ENCODE peak calls at places on chromosomes 11 and 22, in five cellular contexts. M is activated CD4-positive, alpha-beta T cell treated with anti-CD3 and anti-CD28 coated beads, Interleukin-2, amount 10 ng/mL, durations not matched to agents 7 days and 5 days; B is NCI-H345; T is esophagus squamous epithelium; Y is coronary artery. V is an unnamed sample.

GRCh38 chr11:117986981-117987495 is 844 bp downstream of the IL10RA start:
- DNase-seq in M (peak; percentile 88), B (no peak), T (no peak), Y (no peak), V (peak; percentile 92)

GRCh38 chr11:30245621-30246020 is 14.8 kb downstream of the FSHB start:
- DNase-seq in M (no peak), B (no peak), T (no peak), Y (no peak), V (no peak)

GRCh38 chr11:134503596-134503995 is 91.6 kb upstream of the B3GAT1 start:
- DNase-seq in M (no peak), B (no peak), T (no peak), Y (no peak), V (no peak)

GRCh38 chr11:112511271-112511670 is 250.6 kb upstream of the PLET1 start:
- DNase-seq in M (no peak), B (no peak), T (no peak), Y (no peak), V (no peak)

GRCh38 chr11:1333091-1333772 is 23.8 kb upstream of the TOLLIP start:
- DNase-seq in M (no peak), B (no peak), T (no peak), Y (no peak), V (no peak)

GRCh38 chr11:75637998-75638397 is 30.8 kb downstream of the MAP6 start:
- DNase-seq in M (no peak), B (no peak), T (no peak), Y (no peak), V (no peak)

GRCh38 chr11:16184588-16184987 is 171.8 kb downstream of the SOX6 start:
- DNase-seq in M (no peak), B (peak; percentile 15), T (no peak), Y (no peak), V (no peak)

GRCh38 chr11:64297722-64298358 is 2.3 kb upstream of the CATSPERZ start:
- DNase-seq in M (no peak), B (peak; percentile 80), T (no peak), Y (no peak), V (no peak)

GRCh38 chr11:61080526-61080925 is 21.8 kb upstream of the CD5 start:
- DNase-seq in M (peak; percentile 73), B (no peak), T (no peak), Y (no peak), V (no peak)

GRCh38 chr22:44154431-44154942 is 26.2 kb upstream of the PARVG start:
- DNase-seq in M (no peak), B (no peak), T (no peak), Y (no peak), V (peak; percentile 12)

GRCh38 chr11:80598905-80599304 is 1158.1 kb upstream of the TENM4 start:
- DNase-seq in M (no peak), B (no peak), T (no peak), Y (no peak), V (no peak)

GRCh38 chr22:31259798-31260473 is 32.4 kb downstream of the PIK3IP1 start:
- DNase-seq in M (no peak), B (no peak), T (no peak), Y (no peak), V (no peak)

GRCh38 chr11:2744166-2744565 is 44.4 kb upstream of the KCNQ1OT1 start:
- DNase-seq in M (no peak), B (no peak), T (no peak), Y (no peak), V (no peak)

GRCh38 chr22:46549565-46549840 is 12.1 kb upstream of the CELSR1 start:
- DNase-seq in M (no peak), B (no peak), T (no peak), Y (no peak), V (no peak)

GRCh38 chr11:73257342-73258103 is 14.6 kb upstream of the P2RY6 start:
- DNase-seq in M (no peak), B (no peak), T (no peak), Y (peak; percentile 87), V (no peak)

GRCh38 chr11:130029137-130029536 is 26.5 kb upstream of the PRDM10 start:
- DNase-seq in M (no peak), B (no peak), T (no peak), Y (no peak), V (no peak)

GRCh38 chr22:46815896-46816721 is 53.7 kb downstream of the TBC1D22A start:
- DNase-seq in M (no peak), B (no peak), T (no peak), Y (peak; percentile 69), V (no peak)

GRCh38 chr11:128055576-128056217 is 531.7 kb downstream of the ETS1 start:
- DNase-seq in M (no peak), B (no peak), T (no peak), Y (no peak), V (no peak)

GRCh38 chr22:30582788-30583575 is 8.5 kb upstream of the GAL3ST1 start:
- DNase-seq in M (no peak), B (no peak), T (no peak), Y (no peak), V (no peak)